ENCODE peak calls at places on chromosomes 3 and 15, in four cellular contexts. One of them, this sample, is unnamed.

GRCh38 chr15:28933710-28934445 is 48.1 kb downstream of the APBA2 start:
- DNase-seq in sigmoid colon: peak
- DNase-seq in HepG2: peak
- DNase-seq in transverse colon: no peak
- DNase-seq in this sample: peak

GRCh38 chr3:172517859-172518466 is 5.3 kb downstream of the TNFSF10 start:
- DNase-seq in sigmoid colon: no peak
- DNase-seq in HepG2: no peak
- DNase-seq in transverse colon: no peak
- DNase-seq in this sample: no peak

GRCh38 chr15:90315276-90315982 is 36.7 kb upstream of the ZNF774 start:
- DNase-seq in sigmoid colon: peak
- DNase-seq in HepG2: peak
- DNase-seq in transverse colon: peak
- DNase-seq in this sample: no peak

GRCh38 chr3:160498202-160498601 is 48.6 kb upstream of the TRIM59 start:
- DNase-seq in sigmoid colon: no peak
- DNase-seq in HepG2: no peak
- DNase-seq in transverse colon: no peak
- DNase-seq in this sample: no peak

GRCh38 chr15:65470866-65471265 is 46.6 kb downstream of the DPP8 start:
- DNase-seq in sigmoid colon: no peak
- DNase-seq in HepG2: no peak
- DNase-seq in transverse colon: no peak
- DNase-seq in this sample: no peak

GRCh38 chr3:195148553-195148952 is 122.4 kb downstream of the XXYLT1 start:
- DNase-seq in sigmoid colon: no peak
- DNase-seq in HepG2: no peak
- DNase-seq in transverse colon: no peak
- DNase-seq in this sample: no peak

GRCh38 chr15:88513195-88513594 is 33.3 kb downstream of the DET1 start:
- DNase-seq in sigmoid colon: no peak
- DNase-seq in HepG2: no peak
- DNase-seq in transverse colon: no peak
- DNase-seq in this sample: no peak

GRCh38 chr3:70556056-70556455 is 243.6 kb upstream of the MDFIC2 start:
- DNase-seq in sigmoid colon: no peak
- DNase-seq in HepG2: no peak
- DNase-seq in transverse colon: no peak
- DNase-seq in this sample: no peak

GRCh38 chr3:197956626-197956988 is 3.4 kb upstream of the LMLN start:
- DNase-seq in sigmoid colon: no peak
- DNase-seq in HepG2: no peak
- DNase-seq in transverse colon: no peak
- DNase-seq in this sample: no peak

GRCh38 chr3:24683511-24684384 is 189.1 kb upstream of the THRB start:
- DNase-seq in sigmoid colon: no peak
- DNase-seq in HepG2: peak
- DNase-seq in transverse colon: peak
- DNase-seq in this sample: no peak

GRCh38 chr3:190019020-190019419 is 101.7 kb downstream of the P3H2 start:
- DNase-seq in sigmoid colon: no peak
- DNase-seq in HepG2: no peak
- DNase-seq in transverse colon: no peak
- DNase-seq in this sample: no peak

GRCh38 chr3:176354843-176355242 is 842.4 kb downstream of the TBL1XR1 start:
- DNase-seq in sigmoid colon: no peak
- DNase-seq in HepG2: no peak
- DNase-seq in transverse colon: no peak
- DNase-seq in this sample: no peak

GRCh38 chr3:36969540-36970432 is 23.1 kb downstream of the EPM2AIP1 start:
- DNase-seq in sigmoid colon: no peak
- DNase-seq in HepG2: peak
- DNase-seq in transverse colon: no peak
- DNase-seq in this sample: no peak

GRCh38 chr15:78620839-78621421 is at the start of gene CHRNA3:
- DNase-seq in sigmoid colon: no peak
- DNase-seq in HepG2: no peak
- DNase-seq in transverse colon: no peak
- DNase-seq in this sample: no peak

GRCh38 chr15:100723323-100723801 is 121.0 kb downstream of the ASB7 start:
- DNase-seq in sigmoid colon: no peak
- DNase-seq in HepG2: no peak
- DNase-seq in transverse colon: no peak
- DNase-seq in this sample: no peak

GRCh38 chr15:88487176-88487795 is 19.8 kb downstream of the MRPS11 start:
- DNase-seq in sigmoid colon: no peak
- DNase-seq in HepG2: no peak
- DNase-seq in transverse colon: no peak
- DNase-seq in this sample: no peak

GRCh38 chr3:45137656-45138181 is 8.5 kb downstream of the CDCP1 start:
- DNase-seq in sigmoid colon: no peak
- DNase-seq in HepG2: no peak
- DNase-seq in transverse colon: no peak
- DNase-seq in this sample: no peak

GRCh38 chr3:105906834-105907233 is 38.0 kb upstream of the CBLB start:
- DNase-seq in sigmoid colon: peak
- DNase-seq in HepG2: no peak
- DNase-seq in transverse colon: no peak
- DNase-seq in this sample: no peak

GRCh38 chr3:9862391-9863235 is 17.4 kb downstream of the CIDEC start:
- DNase-seq in sigmoid colon: peak
- DNase-seq in HepG2: peak
- DNase-seq in transverse colon: peak
- DNase-seq in this sample: peak

GRCh38 chr3:16504242-16504641 is 9.3 kb downstream of the RFTN1 start:
- DNase-seq in sigmoid colon: no peak
- DNase-seq in HepG2: no peak
- DNase-seq in transverse colon: no peak
- DNase-seq in this sample: no peak

GRCh38 chr3:55588120-55588765 is 101.1 kb upstream of the WNT5A start:
- DNase-seq in sigmoid colon: no peak
- DNase-seq in HepG2: no peak
- DNase-seq in transverse colon: no peak
- DNase-seq in this sample: no peak

GRCh38 chr3:188948658-188949400 is 222.9 kb upstream of the TPRG1 start:
- DNase-seq in sigmoid colon: peak
- DNase-seq in HepG2: peak
- DNase-seq in transverse colon: peak
- DNase-seq in this sample: no peak

GRCh38 chr15:89514596-89515406 is 18.4 kb upstream of the RHCG start:
- DNase-seq in sigmoid colon: no peak
- DNase-seq in HepG2: no peak
- DNase-seq in transverse colon: no peak
- DNase-seq in this sample: no peak

GRCh38 chr15:51094606-51095569 is at the start of gene TNFAIP8L3:
- DNase-seq in sigmoid colon: no peak
- DNase-seq in HepG2: peak
- DNase-seq in transverse colon: peak
- DNase-seq in this sample: peak

GRCh38 chr3:177201707-177202397 is 4.6 kb upstream of the TBL1XR1 start:
- DNase-seq in sigmoid colon: no peak
- DNase-seq in HepG2: no peak
- DNase-seq in transverse colon: peak
- DNase-seq in this sample: no peak

GRCh38 chr15:70362911-70363310 is 265.2 kb upstream of the TLE3 start:
- DNase-seq in sigmoid colon: peak
- DNase-seq in HepG2: peak
- DNase-seq in transverse colon: peak
- DNase-seq in this sample: peak

DNA sequence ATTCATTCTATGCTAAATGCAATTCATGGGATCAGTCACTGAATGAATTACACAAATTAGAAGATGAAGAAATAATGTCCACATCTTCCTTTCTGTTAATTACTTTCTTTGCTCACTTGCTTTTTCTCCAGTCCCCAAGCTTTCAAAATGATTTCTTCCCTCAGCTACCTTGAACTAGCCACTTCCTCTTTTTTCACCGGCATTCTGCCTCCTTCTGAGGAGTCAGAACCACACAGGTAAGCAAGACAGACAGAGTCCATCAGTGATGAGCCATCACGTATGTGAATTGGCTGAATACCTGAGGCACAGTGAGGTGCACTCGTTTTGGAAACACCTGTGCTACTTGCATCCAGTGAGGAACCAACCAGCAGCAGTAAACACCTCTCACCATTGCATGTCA is 69.1 kb downstream of the ARPP21 start:
- DNase-seq in sigmoid colon: no peak
- DNase-seq in HepG2: no peak
- DNase-seq in transverse colon: no peak
- DNase-seq in this sample: no peak
- TF ChIP-seq POLR2AphosphoS5 in sigmoid colon: no peak
- TF ChIP-seq POLR2AphosphoS5 in HepG2: no peak
- TF ChIP-seq POLR2AphosphoS5 in transverse colon: no peak
- TF ChIP-seq POLR2AphosphoS5 in this sample: no peak

GRCh38 chr3:15180042-15180611 is 25.9 kb upstream of the CAPN7 start:
- DNase-seq in sigmoid colon: no peak
- DNase-seq in HepG2: no peak
- DNase-seq in transverse colon: no peak
- DNase-seq in this sample: no peak
- TF ChIP-seq POLR2AphosphoS5 in sigmoid colon: no peak
- TF ChIP-seq POLR2AphosphoS5 in HepG2: no peak
- TF ChIP-seq POLR2AphosphoS5 in transverse colon: no peak
- TF ChIP-seq POLR2AphosphoS5 in this sample: no peak

DNA sequence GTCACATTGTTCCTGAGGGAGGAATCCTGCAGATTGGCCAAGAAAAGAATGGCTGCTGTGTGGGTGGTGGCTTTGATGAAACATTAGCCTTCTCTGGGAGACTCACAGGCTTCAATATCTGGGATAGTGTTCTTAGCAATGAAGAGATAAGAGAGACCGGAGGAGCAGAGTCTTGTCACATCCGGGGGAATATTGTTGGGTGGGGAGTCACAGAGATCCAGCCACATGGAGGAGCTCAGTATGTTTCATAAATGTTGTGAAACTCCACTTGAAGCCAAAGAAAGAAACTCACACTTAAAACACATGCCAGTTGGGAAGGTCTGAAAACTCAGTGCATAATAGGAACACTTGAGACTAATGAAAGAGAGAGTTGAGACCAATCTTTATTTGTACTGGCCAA is 6.1 kb downstream of the PTX3 start:
- DNase-seq in sigmoid colon: no peak
- DNase-seq in HepG2: no peak
- DNase-seq in transverse colon: no peak
- DNase-seq in this sample: no peak
- TF ChIP-seq POLR2AphosphoS5 in sigmoid colon: no peak
- TF ChIP-seq POLR2AphosphoS5 in HepG2: no peak
- TF ChIP-seq POLR2AphosphoS5 in transverse colon: no peak
- TF ChIP-seq POLR2AphosphoS5 in this sample: no peak

GRCh38 chr3:6734395-6734746 is 126.5 kb upstream of the GRM7 start:
- DNase-seq in sigmoid colon: no peak
- DNase-seq in HepG2: no peak
- DNase-seq in transverse colon: no peak
- DNase-seq in this sample: no peak
- TF ChIP-seq POLR2AphosphoS5 in sigmoid colon: no peak
- TF ChIP-seq POLR2AphosphoS5 in HepG2: no peak
- TF ChIP-seq POLR2AphosphoS5 in transverse colon: no peak
- TF ChIP-seq POLR2AphosphoS5 in this sample: no peak

DNA sequence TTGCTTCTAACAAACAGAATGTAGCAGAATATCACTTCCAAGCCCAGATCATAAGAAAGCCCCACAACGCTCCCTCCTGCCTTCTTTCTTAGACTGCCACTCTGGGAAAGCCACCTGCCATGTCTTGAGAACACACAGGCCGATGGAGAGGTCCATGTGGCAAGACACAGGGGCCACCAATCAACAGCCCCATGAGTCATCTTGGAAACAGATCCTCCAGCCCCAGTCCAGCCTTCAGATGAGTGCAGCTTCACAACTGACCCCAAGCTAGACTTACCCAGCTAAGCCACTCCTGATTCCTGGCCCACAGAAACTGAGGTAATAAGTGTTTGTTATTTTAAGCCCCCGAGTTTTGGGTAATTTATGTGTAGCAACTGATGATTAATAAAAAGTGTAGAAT is 39.7 kb downstream of the PTH1R start:
- DNase-seq in sigmoid colon: peak
- DNase-seq in HepG2: no peak
- DNase-seq in transverse colon: no peak
- DNase-seq in this sample: peak
- TF ChIP-seq POLR2AphosphoS5 in sigmoid colon: no peak
- TF ChIP-seq POLR2AphosphoS5 in HepG2: no peak
- TF ChIP-seq POLR2AphosphoS5 in transverse colon: no peak
- TF ChIP-seq POLR2AphosphoS5 in this sample: no peak

GRCh38 chr15:93515256-93516044 is 426.4 kb upstream of the RGMA start:
- DNase-seq in sigmoid colon: peak
- DNase-seq in HepG2: no peak
- DNase-seq in transverse colon: no peak
- DNase-seq in this sample: no peak
- TF ChIP-seq POLR2AphosphoS5 in sigmoid colon: no peak
- TF ChIP-seq POLR2AphosphoS5 in HepG2: no peak
- TF ChIP-seq POLR2AphosphoS5 in transverse colon: no peak
- TF ChIP-seq POLR2AphosphoS5 in this sample: no peak

DNA sequence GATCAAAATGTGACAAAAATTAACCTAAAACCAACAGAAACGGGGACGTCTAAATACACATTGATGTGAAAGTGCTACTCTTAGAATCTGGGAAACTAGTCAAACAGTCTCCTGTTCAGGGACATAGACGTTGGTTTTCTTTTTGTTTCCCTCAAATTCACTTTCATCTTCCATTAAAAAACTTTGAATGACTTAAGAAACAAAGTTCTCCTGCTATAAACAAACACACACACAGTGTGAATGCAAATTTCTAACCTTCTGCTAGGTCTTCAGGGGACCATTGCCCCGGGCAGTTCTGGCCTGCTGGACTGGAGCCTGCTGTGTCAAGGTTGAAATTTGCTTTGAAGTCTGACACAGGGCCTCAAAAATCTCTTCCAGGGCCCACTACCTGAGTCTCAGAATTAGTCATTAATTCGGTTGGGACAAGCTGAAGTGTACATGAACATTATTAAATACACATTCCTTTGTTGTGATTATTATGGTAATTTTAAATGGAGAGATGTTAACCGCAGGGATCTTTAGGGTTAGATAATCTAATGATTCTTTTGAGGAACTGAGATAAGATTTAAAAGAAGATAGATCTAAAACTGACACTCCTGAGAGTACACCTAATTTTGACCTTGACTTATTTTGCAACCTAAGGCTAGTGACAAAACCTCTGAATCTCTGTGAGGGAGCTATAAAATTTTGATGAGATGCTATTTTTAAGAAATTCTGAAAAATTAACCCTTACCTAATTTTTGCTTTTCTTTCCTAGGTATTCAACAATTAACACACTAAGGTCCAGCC is 1260.4 kb downstream of the ROBO1 start:
- DNase-seq in sigmoid colon: no peak
- DNase-seq in HepG2: peak
- DNase-seq in transverse colon: no peak
- DNase-seq in this sample: no peak
- TF ChIP-seq POLR2AphosphoS5 in sigmoid colon: no peak
- TF ChIP-seq POLR2AphosphoS5 in HepG2: no peak
- TF ChIP-seq POLR2AphosphoS5 in transverse colon: no peak
- TF ChIP-seq POLR2AphosphoS5 in this sample: no peak

DNA sequence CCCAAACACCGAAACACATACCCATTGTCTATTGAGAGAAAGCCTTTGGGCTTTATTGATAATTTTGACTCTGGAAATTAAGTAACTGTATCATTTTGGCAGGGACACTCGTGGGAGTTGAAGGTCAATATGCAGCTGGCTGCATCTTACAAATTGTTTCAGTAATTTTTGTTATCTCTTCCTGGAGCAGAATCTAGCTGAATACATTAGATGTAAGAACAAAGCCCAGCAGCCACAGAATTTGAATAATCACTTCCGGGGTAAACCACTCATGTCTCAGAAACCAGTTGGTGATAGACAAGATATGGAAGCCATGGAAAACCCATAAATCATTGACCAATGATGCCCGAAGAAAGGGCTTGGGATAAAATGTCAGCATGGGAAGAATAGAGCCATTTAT is 107.6 kb upstream of the SLC4A7 start:
- DNase-seq in sigmoid colon: no peak
- DNase-seq in HepG2: no peak
- DNase-seq in transverse colon: no peak
- DNase-seq in this sample: no peak
- TF ChIP-seq POLR2AphosphoS5 in sigmoid colon: no peak
- TF ChIP-seq POLR2AphosphoS5 in HepG2: no peak
- TF ChIP-seq POLR2AphosphoS5 in transverse colon: no peak
- TF ChIP-seq POLR2AphosphoS5 in this sample: no peak

This sample was measured in spleen.